ENCODE peak calls at places on chromosomes 4 and X, in six cellular contexts. O is tibial artery; K is non-pigmented ciliary epithelial cell; U is ACHN; C is T1000; B is stimulated activated CD8-positive, alpha-beta memory T cell treated with anti-CD3 and anti-CD28 coated beads, Interleukin-15, amount 100 ng/mL, for 1 hour. Z is an unnamed sample.

GRCh38 chr4:118282692-118283091 is 70.1 kb downstream of the PRSS12 start:
- DNase-seq in U (no peak), C (peak; percentile 6), O (no peak), B (no peak), K (no peak), Z (no peak)

GRCh38 chr4:7781993-7782392 is 157.7 kb downstream of the AFAP1 start:
- DNase-seq in U (no peak), B (no peak), K (no peak), O (no peak), C (no peak), Z (no peak)

GRCh38 chrX:74656079-74656745 is 41.8 kb upstream of the RLIM start:
- DNase-seq in O (no peak), C (peak; percentile 3), B (no peak), U (no peak), K (no peak), Z (no peak)

GRCh38 chr4:164819366-164819765 is 57.6 kb upstream of the APELA start:
- DNase-seq in O (no peak), U (no peak), C (no peak), B (no peak), K (no peak), Z (no peak)

GRCh38 chr4:45350438-45350837 is 624.1 kb upstream of the GNPDA2 start:
- DNase-seq in U (peak; percentile 59), C (no peak), O (no peak), K (peak; percentile 8), B (no peak), Z (no peak)

GRCh38 chr4:83013420-83013867 is 2.8 kb upstream of the LIN54 start:
- DNase-seq in C (no peak), K (no peak), O (no peak), B (no peak), U (peak; percentile 16), Z (no peak)

GRCh38 chr4:21753084-21753760 is 195.3 kb downstream of the KCNIP4 start:
- DNase-seq in O (no peak), B (no peak), C (no peak), U (no peak), K (no peak), Z (no peak)

GRCh38 chrX:11648705-11649519 is 16.8 kb downstream of the ARHGAP6 start:
- DNase-seq in U (no peak), K (no peak), C (no peak), O (no peak), B (no peak), Z (no peak)

GRCh38 chrX:135393046-135393445 is 28.7 kb upstream of the SMIM10L2A start:
- DNase-seq in O (no peak), C (no peak), U (no peak), B (no peak), K (no peak), Z (no peak)

GRCh38 chr4:85808104-85808503 is 333.2 kb downstream of the ARHGAP24 start:
- DNase-seq in O (no peak), K (no peak), C (no peak), B (no peak), U (no peak), Z (no peak)

GRCh38 chr4:107988763-107989035 is 990 bp upstream of the HADH start:
- DNase-seq in K (no peak), O (no peak), C (no peak), B (no peak), U (no peak), Z (no peak)

GRCh38 chr4:168723020-168723419 is 226.2 kb downstream of the PALLD start:
- DNase-seq in U (no peak), B (no peak), O (no peak), C (no peak), K (no peak), Z (no peak)

GRCh38 chr4:82223715-82224114 is 150.1 kb downstream of the HNRNPD start:
- DNase-seq in C (no peak), O (peak; percentile 74), U (no peak), B (no peak), K (no peak), Z (no peak)

GRCh38 chrX:120561634-120562568 is 1.1 kb upstream of the CUL4B start:
- DNase-seq in U (no peak), O (no peak), C (no peak), B (no peak), K (no peak), Z (no peak)

GRCh38 chr4:54100607-54101189 is 735 bp downstream of the GSX2 start:
- DNase-seq in B (no peak), O (no peak), C (no peak), K (no peak), U (no peak), Z (no peak)

GRCh38 chrX:31132803-31133202 is 61.0 kb upstream of the FTHL17 start:
- DNase-seq in O (no peak), U (no peak), K (no peak), C (no peak), B (no peak), Z (no peak)

GRCh38 chr4:121706595-121707021 is 9.8 kb upstream of the ANXA5 start:
- DNase-seq in C (no peak), U (peak; percentile 26), B (peak; percentile 14), O (no peak), K (no peak), Z (no peak)

GRCh38 chr4:139609647-139610046 is 53.6 kb upstream of the SETD7 start:
- DNase-seq in O (no peak), U (no peak), B (no peak), C (peak; percentile 25), K (no peak), Z (no peak)